ENCODE peak calls at places on chromosomes 1 and 21, in six cellular contexts. One of them, this sample, is unnamed.
A peak's percentile ranks its signal among the peaks of the same experiment; 100 is the strongest.

GRCh38 chr1:226706664-226707063 is 32.4 kb downstream of the ITPKB start:
- DNase-seq in RWPE1: no peak
- DNase-seq in neural crest cell: no peak
- DNase-seq in type B pancreatic cell: no peak
- DNase-seq in spleen: no peak
- DNase-seq in AG04450: no peak
- DNase-seq in this sample: no peak

GRCh38 chr21:44400791-44401385 is 47.5 kb downstream of the TRPM2 start:
- DNase-seq in spleen: peak; percentile 43
- DNase-seq in type B pancreatic cell: peak; percentile 62
- DNase-seq in AG04450: no peak
- DNase-seq in RWPE1: no peak
- DNase-seq in neural crest cell: no peak
- DNase-seq in this sample: no peak

GRCh38 chr1:47906009-47906432 is 91.2 kb downstream of the TRABD2B start:
- DNase-seq in RWPE1: peak; percentile 36
- DNase-seq in AG04450: no peak
- DNase-seq in spleen: no peak
- DNase-seq in type B pancreatic cell: no peak
- DNase-seq in neural crest cell: no peak
- DNase-seq in this sample: no peak

GRCh38 chr1:19563336-19564097 is 78.2 kb upstream of the CAPZB start:
- DNase-seq in spleen: no peak
- DNase-seq in neural crest cell: no peak
- DNase-seq in AG04450: peak; percentile 13
- DNase-seq in type B pancreatic cell: no peak
- DNase-seq in RWPE1: no peak
- DNase-seq in this sample: no peak

GRCh38 chr1:226154593-226154992 is 31.9 kb downstream of the ACBD3 start:
- DNase-seq in type B pancreatic cell: no peak
- DNase-seq in spleen: no peak
- DNase-seq in neural crest cell: no peak
- DNase-seq in RWPE1: no peak
- DNase-seq in AG04450: no peak
- DNase-seq in this sample: no peak

GRCh38 chr1:213014642-213015041 is 1.0 kb downstream of the ANGEL2 start:
- DNase-seq in spleen: no peak
- DNase-seq in type B pancreatic cell: no peak
- DNase-seq in AG04450: no peak
- DNase-seq in neural crest cell: no peak
- DNase-seq in RWPE1: peak; percentile 8
- DNase-seq in this sample: no peak

GRCh38 chr21:42220138-42220701 is 1.3 kb downstream of the ABCG1 start:
- DNase-seq in spleen: peak; percentile 92
- DNase-seq in RWPE1: peak; percentile 69
- DNase-seq in AG04450: peak; percentile 10
- DNase-seq in neural crest cell: peak; percentile 45
- DNase-seq in type B pancreatic cell: no peak
- DNase-seq in this sample: peak; percentile 67

GRCh38 chr1:84505167-84506001 is 802 bp upstream of the SPATA1 start:
- DNase-seq in type B pancreatic cell: no peak
- DNase-seq in spleen: no peak
- DNase-seq in RWPE1: peak; percentile 52
- DNase-seq in neural crest cell: no peak
- DNase-seq in AG04450: no peak
- DNase-seq in this sample: no peak

GRCh38 chr1:37817481-37817880 is 9.5 kb upstream of the YRDC start:
- DNase-seq in RWPE1: no peak
- DNase-seq in spleen: no peak
- DNase-seq in AG04450: no peak
- DNase-seq in neural crest cell: no peak
- DNase-seq in type B pancreatic cell: no peak
- DNase-seq in this sample: no peak

GRCh38 chr1:117013310-117013850 is 11.8 kb downstream of the CD101 start:
- DNase-seq in RWPE1: no peak
- DNase-seq in AG04450: no peak
- DNase-seq in spleen: no peak
- DNase-seq in type B pancreatic cell: no peak
- DNase-seq in neural crest cell: no peak
- DNase-seq in this sample: no peak

GRCh38 chr1:5882367-5883128 is 109.7 kb downstream of the NPHP4 start:
- DNase-seq in AG04450: no peak
- DNase-seq in RWPE1: no peak
- DNase-seq in type B pancreatic cell: no peak
- DNase-seq in spleen: no peak
- DNase-seq in neural crest cell: no peak
- DNase-seq in this sample: no peak

GRCh38 chr1:157992031-157992568 is 1.3 kb upstream of the KIRREL1 start:
- DNase-seq in neural crest cell: peak; percentile 77
- DNase-seq in type B pancreatic cell: no peak
- DNase-seq in RWPE1: peak; percentile 73
- DNase-seq in AG04450: no peak
- DNase-seq in spleen: no peak
- DNase-seq in this sample: peak; percentile 21

GRCh38 chr1:236734141-236734765 is 48.0 kb downstream of the ACTN2 start:
- DNase-seq in RWPE1: peak; percentile 42
- DNase-seq in spleen: no peak
- DNase-seq in type B pancreatic cell: no peak
- DNase-seq in AG04450: no peak
- DNase-seq in neural crest cell: no peak
- DNase-seq in this sample: no peak

GRCh38 chr1:98048234-98048633 is 127.4 kb upstream of the DPYD start:
- DNase-seq in RWPE1: peak; percentile 64
- DNase-seq in type B pancreatic cell: peak; percentile 82
- DNase-seq in neural crest cell: peak; percentile 79
- DNase-seq in spleen: peak; percentile 84
- DNase-seq in AG04450: peak; percentile 85
- DNase-seq in this sample: peak; percentile 66

GRCh38 chr1:67853704-67854103 is 20.4 kb upstream of the GNG12 start:
- DNase-seq in type B pancreatic cell: peak; percentile 78
- DNase-seq in spleen: no peak
- DNase-seq in neural crest cell: peak; percentile 61
- DNase-seq in RWPE1: peak; percentile 70
- DNase-seq in AG04450: no peak
- DNase-seq in this sample: no peak

GRCh38 chr1:210260087-210260486 is 27.5 kb downstream of the SERTAD4 start:
- DNase-seq in AG04450: no peak
- DNase-seq in type B pancreatic cell: no peak
- DNase-seq in neural crest cell: no peak
- DNase-seq in spleen: no peak
- DNase-seq in RWPE1: no peak
- DNase-seq in this sample: no peak

GRCh38 chr1:225470210-225470609 is 42.4 kb upstream of the LBR start:
- DNase-seq in RWPE1: no peak
- DNase-seq in AG04450: no peak
- DNase-seq in spleen: peak; percentile 62
- DNase-seq in neural crest cell: no peak
- DNase-seq in type B pancreatic cell: no peak
- DNase-seq in this sample: no peak

GRCh38 chr1:167056529-167057296 is 33.5 kb downstream of the GPA33 start:
- DNase-seq in AG04450: no peak
- DNase-seq in RWPE1: no peak
- DNase-seq in spleen: no peak
- DNase-seq in type B pancreatic cell: no peak
- DNase-seq in neural crest cell: no peak
- DNase-seq in this sample: no peak

GRCh38 chr1:94599090-94599813 is 57.7 kb upstream of the F3 start:
- DNase-seq in AG04450: no peak
- DNase-seq in type B pancreatic cell: no peak
- DNase-seq in spleen: no peak
- DNase-seq in neural crest cell: no peak
- DNase-seq in RWPE1: peak; percentile 38
- DNase-seq in this sample: no peak
- TF ChIP-seq CTCF in AG04450: peak; percentile 60
- TF ChIP-seq CTCF in type B pancreatic cell: peak; percentile 40
- TF ChIP-seq CTCF in spleen: peak; percentile 34
- TF ChIP-seq CTCF in neural crest cell: peak; percentile 27
- TF ChIP-seq CTCF in RWPE1: peak; percentile 39
- TF ChIP-seq CTCF in this sample: no peak

GRCh38 chr1:184974086-184974836 is at the start of gene NIBAN1:
- DNase-seq in AG04450: no peak
- DNase-seq in spleen: peak; percentile 93
- DNase-seq in type B pancreatic cell: no peak
- DNase-seq in neural crest cell: peak; percentile 21
- DNase-seq in RWPE1: peak; percentile 51
- DNase-seq in this sample: peak; percentile 67
- TF ChIP-seq CTCF in AG04450: no peak
- TF ChIP-seq CTCF in spleen: peak; percentile 2
- TF ChIP-seq CTCF in type B pancreatic cell: no peak
- TF ChIP-seq CTCF in neural crest cell: no peak
- TF ChIP-seq CTCF in RWPE1: no peak
- TF ChIP-seq CTCF in this sample: no peak

GRCh38 chr21:41069305-41069642 is 98.7 kb upstream of the BACE2 start:
- DNase-seq in neural crest cell: no peak
- DNase-seq in spleen: no peak
- DNase-seq in type B pancreatic cell: no peak
- DNase-seq in AG04450: no peak
- DNase-seq in RWPE1: no peak
- DNase-seq in this sample: no peak
- TF ChIP-seq CTCF in neural crest cell: no peak
- TF ChIP-seq CTCF in spleen: peak; percentile 7
- TF ChIP-seq CTCF in type B pancreatic cell: peak; percentile 18
- TF ChIP-seq CTCF in AG04450: no peak
- TF ChIP-seq CTCF in RWPE1: peak; percentile 42
- TF ChIP-seq CTCF in this sample: no peak

GRCh38 chr1:153366261-153366660 is 8.6 kb downstream of the S100A9 start:
- DNase-seq in RWPE1: no peak
- DNase-seq in type B pancreatic cell: no peak
- DNase-seq in spleen: peak; percentile 39
- DNase-seq in neural crest cell: no peak
- DNase-seq in AG04450: no peak
- DNase-seq in this sample: no peak
- TF ChIP-seq CTCF in RWPE1: no peak
- TF ChIP-seq CTCF in type B pancreatic cell: no peak
- TF ChIP-seq CTCF in spleen: no peak
- TF ChIP-seq CTCF in neural crest cell: no peak
- TF ChIP-seq CTCF in AG04450: no peak
- TF ChIP-seq CTCF in this sample: no peak

This sample was measured in natural killer cell.